ENCODE peak calls at places on chromosomes 13 and 19, in eight cellular contexts. One of them, this sample, is unnamed.

GRCh38 chr13:46469064-46469463 is 82.0 kb upstream of the RUBCNL start:
- DNase-seq in tibial artery: no peak
- DNase-seq in substantia nigra: no peak
- DNase-seq in stimulated activated CD4-positive, alpha-beta T cell treated with anti-CD3 and anti-CD28 coated beads, Interleukin-15, amount 100 ng/mL, for 1 hour: no peak
- DNase-seq in activated CD4-positive, CD25-positive, alpha-beta regulatory T cell: no peak
- DNase-seq in dermis microvascular lymphatic vessel endothelial cell: no peak
- DNase-seq in left kidney: peak; percentile 52
- DNase-seq in colonic mucosa: no peak
- DNase-seq in this sample: no peak

GRCh38 chr13:106407338-106407737 is 128.1 kb downstream of the EFNB2 start:
- DNase-seq in tibial artery: no peak
- DNase-seq in substantia nigra: no peak
- DNase-seq in stimulated activated CD4-positive, alpha-beta T cell treated with anti-CD3 and anti-CD28 coated beads, Interleukin-15, amount 100 ng/mL, for 1 hour: no peak
- DNase-seq in activated CD4-positive, CD25-positive, alpha-beta regulatory T cell: no peak
- DNase-seq in dermis microvascular lymphatic vessel endothelial cell: peak; percentile 2
- DNase-seq in left kidney: no peak
- DNase-seq in colonic mucosa: no peak
- DNase-seq in this sample: no peak

GRCh38 chr13:75194717-75195116 is 287.3 kb downstream of the TBC1D4 start:
- DNase-seq in tibial artery: peak; percentile 70
- DNase-seq in substantia nigra: no peak
- DNase-seq in stimulated activated CD4-positive, alpha-beta T cell treated with anti-CD3 and anti-CD28 coated beads, Interleukin-15, amount 100 ng/mL, for 1 hour: no peak
- DNase-seq in activated CD4-positive, CD25-positive, alpha-beta regulatory T cell: no peak
- DNase-seq in dermis microvascular lymphatic vessel endothelial cell: no peak
- DNase-seq in left kidney: no peak
- DNase-seq in colonic mucosa: no peak
- DNase-seq in this sample: no peak

GRCh38 chr13:89401209-89401810 is 1730.1 kb downstream of the SLITRK5 start:
- DNase-seq in tibial artery: no peak
- DNase-seq in substantia nigra: no peak
- DNase-seq in stimulated activated CD4-positive, alpha-beta T cell treated with anti-CD3 and anti-CD28 coated beads, Interleukin-15, amount 100 ng/mL, for 1 hour: no peak
- DNase-seq in activated CD4-positive, CD25-positive, alpha-beta regulatory T cell: no peak
- DNase-seq in dermis microvascular lymphatic vessel endothelial cell: peak; percentile 41
- DNase-seq in left kidney: no peak
- DNase-seq in colonic mucosa: no peak
- DNase-seq in this sample: no peak

GRCh38 chr19:6718741-6719539 is 1.5 kb downstream of the C3 start:
- DNase-seq in tibial artery: no peak
- DNase-seq in substantia nigra: peak; percentile 49
- DNase-seq in stimulated activated CD4-positive, alpha-beta T cell treated with anti-CD3 and anti-CD28 coated beads, Interleukin-15, amount 100 ng/mL, for 1 hour: no peak
- DNase-seq in activated CD4-positive, CD25-positive, alpha-beta regulatory T cell: no peak
- DNase-seq in dermis microvascular lymphatic vessel endothelial cell: no peak
- DNase-seq in left kidney: no peak
- DNase-seq in colonic mucosa: no peak
- DNase-seq in this sample: no peak

GRCh38 chr19:13888281-13888680 is 11.3 kb downstream of the NANOS3 start:
- DNase-seq in tibial artery: no peak
- DNase-seq in substantia nigra: no peak
- DNase-seq in stimulated activated CD4-positive, alpha-beta T cell treated with anti-CD3 and anti-CD28 coated beads, Interleukin-15, amount 100 ng/mL, for 1 hour: no peak
- DNase-seq in activated CD4-positive, CD25-positive, alpha-beta regulatory T cell: no peak
- DNase-seq in dermis microvascular lymphatic vessel endothelial cell: no peak
- DNase-seq in left kidney: no peak
- DNase-seq in colonic mucosa: peak; percentile 89
- DNase-seq in this sample: no peak

GRCh38 chr13:25911020-25911419 is 140.8 kb downstream of the SHISA2 start:
- DNase-seq in tibial artery: no peak
- DNase-seq in substantia nigra: no peak
- DNase-seq in stimulated activated CD4-positive, alpha-beta T cell treated with anti-CD3 and anti-CD28 coated beads, Interleukin-15, amount 100 ng/mL, for 1 hour: no peak
- DNase-seq in activated CD4-positive, CD25-positive, alpha-beta regulatory T cell: no peak
- DNase-seq in dermis microvascular lymphatic vessel endothelial cell: no peak
- DNase-seq in left kidney: no peak
- DNase-seq in colonic mucosa: no peak
- DNase-seq in this sample: no peak

GRCh38 chr13:27007166-27007565 is 164.4 kb downstream of the USP12 start:
- DNase-seq in tibial artery: no peak
- DNase-seq in substantia nigra: no peak
- DNase-seq in stimulated activated CD4-positive, alpha-beta T cell treated with anti-CD3 and anti-CD28 coated beads, Interleukin-15, amount 100 ng/mL, for 1 hour: no peak
- DNase-seq in activated CD4-positive, CD25-positive, alpha-beta regulatory T cell: no peak
- DNase-seq in dermis microvascular lymphatic vessel endothelial cell: no peak
- DNase-seq in left kidney: peak; percentile 31
- DNase-seq in colonic mucosa: peak; percentile 17
- DNase-seq in this sample: peak; percentile 55

GRCh38 chr19:7006305-7006704 is 14.9 kb downstream of the MBD3L2B start:
- DNase-seq in tibial artery: no peak
- DNase-seq in substantia nigra: no peak
- DNase-seq in stimulated activated CD4-positive, alpha-beta T cell treated with anti-CD3 and anti-CD28 coated beads, Interleukin-15, amount 100 ng/mL, for 1 hour: no peak
- DNase-seq in activated CD4-positive, CD25-positive, alpha-beta regulatory T cell: no peak
- DNase-seq in dermis microvascular lymphatic vessel endothelial cell: no peak
- DNase-seq in left kidney: no peak
- DNase-seq in colonic mucosa: no peak
- DNase-seq in this sample: no peak

GRCh38 chr13:98315466-98315865 is 138.4 kb upstream of the RNF113B start:
- DNase-seq in tibial artery: no peak
- DNase-seq in substantia nigra: no peak
- DNase-seq in stimulated activated CD4-positive, alpha-beta T cell treated with anti-CD3 and anti-CD28 coated beads, Interleukin-15, amount 100 ng/mL, for 1 hour: no peak
- DNase-seq in activated CD4-positive, CD25-positive, alpha-beta regulatory T cell: no peak
- DNase-seq in dermis microvascular lymphatic vessel endothelial cell: no peak
- DNase-seq in left kidney: peak; percentile 67
- DNase-seq in colonic mucosa: no peak
- DNase-seq in this sample: no peak

GRCh38 chr13:79541426-79542049 is 60.6 kb downstream of the NDFIP2 start:
- DNase-seq in tibial artery: no peak
- DNase-seq in substantia nigra: no peak
- DNase-seq in stimulated activated CD4-positive, alpha-beta T cell treated with anti-CD3 and anti-CD28 coated beads, Interleukin-15, amount 100 ng/mL, for 1 hour: no peak
- DNase-seq in activated CD4-positive, CD25-positive, alpha-beta regulatory T cell: no peak
- DNase-seq in dermis microvascular lymphatic vessel endothelial cell: peak; percentile 74
- DNase-seq in left kidney: peak; percentile 75
- DNase-seq in colonic mucosa: no peak
- DNase-seq in this sample: peak; percentile 10

GRCh38 chr19:2336528-2337328 is 8.2 kb downstream of the SPPL2B start:
- DNase-seq in tibial artery: no peak
- DNase-seq in substantia nigra: no peak
- DNase-seq in stimulated activated CD4-positive, alpha-beta T cell treated with anti-CD3 and anti-CD28 coated beads, Interleukin-15, amount 100 ng/mL, for 1 hour: no peak
- DNase-seq in activated CD4-positive, CD25-positive, alpha-beta regulatory T cell: no peak
- DNase-seq in dermis microvascular lymphatic vessel endothelial cell: no peak
- DNase-seq in left kidney: peak; percentile 85
- DNase-seq in colonic mucosa: no peak
- DNase-seq in this sample: no peak

GRCh38 chr13:71240906-71241305 is 626.1 kb downstream of the DACH1 start:
- DNase-seq in tibial artery: no peak
- DNase-seq in substantia nigra: no peak
- DNase-seq in stimulated activated CD4-positive, alpha-beta T cell treated with anti-CD3 and anti-CD28 coated beads, Interleukin-15, amount 100 ng/mL, for 1 hour: no peak
- DNase-seq in activated CD4-positive, CD25-positive, alpha-beta regulatory T cell: no peak
- DNase-seq in dermis microvascular lymphatic vessel endothelial cell: no peak
- DNase-seq in left kidney: peak; percentile 39
- DNase-seq in colonic mucosa: no peak
- DNase-seq in this sample: no peak

GRCh38 chr13:46109451-46109850 is 4.6 kb upstream of the CPB2 start:
- DNase-seq in tibial artery: no peak
- DNase-seq in substantia nigra: no peak
- DNase-seq in stimulated activated CD4-positive, alpha-beta T cell treated with anti-CD3 and anti-CD28 coated beads, Interleukin-15, amount 100 ng/mL, for 1 hour: no peak
- DNase-seq in activated CD4-positive, CD25-positive, alpha-beta regulatory T cell: no peak
- DNase-seq in dermis microvascular lymphatic vessel endothelial cell: no peak
- DNase-seq in left kidney: no peak
- DNase-seq in colonic mucosa: no peak
- DNase-seq in this sample: no peak